ENCODE peak calls at places on chromosomes 5 and 9, in ten cellular contexts. One of them, this sample, is unnamed.

GRCh38 chr5:180360078-180360957 is 7.2 kb upstream of the GFPT2 start:
- DNase-seq in NCI-H1092: no peak
- DNase-seq in H54: no peak
- DNase-seq in skeletal muscle cell: no peak
- DNase-seq in stimulated activated CD8-positive, alpha-beta memory T cell treated with anti-CD3 and anti-CD28 coated beads, Interleukin-4, amount 100 ng/mL, for 24 hours: no peak
- DNase-seq in prostate gland: no peak
- DNase-seq in K562: no peak
- DNase-seq in stimulated activated CD4-positive, alpha-beta T cell treated with anti-CD3 and anti-CD28 coated beads, Interleukin-4, amount 100 ng/mL, for 24 hours: no peak
- DNase-seq in Right ventricle myocardium superior: peak
- DNase-seq in aorta: no peak
- DNase-seq in this sample: no peak

GRCh38 chr5:125228358-125228757 is 481.9 kb upstream of the ZNF608 start:
- DNase-seq in aorta: no peak
- DNase-seq in NCI-H1092: no peak
- DNase-seq in skeletal muscle cell: no peak
- DNase-seq in Right ventricle myocardium superior: no peak
- DNase-seq in stimulated activated CD4-positive, alpha-beta T cell treated with anti-CD3 and anti-CD28 coated beads, Interleukin-4, amount 100 ng/mL, for 24 hours: no peak
- DNase-seq in K562: no peak
- DNase-seq in prostate gland: no peak
- DNase-seq in H54: no peak
- DNase-seq in stimulated activated CD8-positive, alpha-beta memory T cell treated with anti-CD3 and anti-CD28 coated beads, Interleukin-4, amount 100 ng/mL, for 24 hours: no peak
- DNase-seq in this sample: no peak

GRCh38 chr9:70502690-70503089 is 88.2 kb upstream of the KLF9 start:
- DNase-seq in prostate gland: no peak
- DNase-seq in NCI-H1092: no peak
- DNase-seq in K562: no peak
- DNase-seq in H54: no peak
- DNase-seq in aorta: no peak
- DNase-seq in skeletal muscle cell: no peak
- DNase-seq in Right ventricle myocardium superior: no peak
- DNase-seq in stimulated activated CD4-positive, alpha-beta T cell treated with anti-CD3 and anti-CD28 coated beads, Interleukin-4, amount 100 ng/mL, for 24 hours: no peak
- DNase-seq in stimulated activated CD8-positive, alpha-beta memory T cell treated with anti-CD3 and anti-CD28 coated beads, Interleukin-4, amount 100 ng/mL, for 24 hours: no peak
- DNase-seq in this sample: no peak

GRCh38 chr5:77645158-77645994 is 6.9 kb upstream of the OTP start:
- DNase-seq in skeletal muscle cell: no peak
- DNase-seq in prostate gland: no peak
- DNase-seq in stimulated activated CD8-positive, alpha-beta memory T cell treated with anti-CD3 and anti-CD28 coated beads, Interleukin-4, amount 100 ng/mL, for 24 hours: peak
- DNase-seq in Right ventricle myocardium superior: no peak
- DNase-seq in NCI-H1092: no peak
- DNase-seq in H54: no peak
- DNase-seq in K562: peak
- DNase-seq in stimulated activated CD4-positive, alpha-beta T cell treated with anti-CD3 and anti-CD28 coated beads, Interleukin-4, amount 100 ng/mL, for 24 hours: peak
- DNase-seq in aorta: no peak
- DNase-seq in this sample: no peak

GRCh38 chr9:96087669-96088299 is 212.3 kb downstream of the ERCC6L2 start:
- DNase-seq in aorta: no peak
- DNase-seq in Right ventricle myocardium superior: no peak
- DNase-seq in H54: no peak
- DNase-seq in prostate gland: no peak
- DNase-seq in NCI-H1092: no peak
- DNase-seq in stimulated activated CD4-positive, alpha-beta T cell treated with anti-CD3 and anti-CD28 coated beads, Interleukin-4, amount 100 ng/mL, for 24 hours: no peak
- DNase-seq in skeletal muscle cell: no peak
- DNase-seq in K562: no peak
- DNase-seq in stimulated activated CD8-positive, alpha-beta memory T cell treated with anti-CD3 and anti-CD28 coated beads, Interleukin-4, amount 100 ng/mL, for 24 hours: no peak
- DNase-seq in this sample: peak

GRCh38 chr9:128555180-128555721 is 2.9 kb downstream of the SPTAN1 start:
- DNase-seq in aorta: no peak
- DNase-seq in Right ventricle myocardium superior: no peak
- DNase-seq in stimulated activated CD4-positive, alpha-beta T cell treated with anti-CD3 and anti-CD28 coated beads, Interleukin-4, amount 100 ng/mL, for 24 hours: no peak
- DNase-seq in stimulated activated CD8-positive, alpha-beta memory T cell treated with anti-CD3 and anti-CD28 coated beads, Interleukin-4, amount 100 ng/mL, for 24 hours: no peak
- DNase-seq in K562: peak
- DNase-seq in skeletal muscle cell: no peak
- DNase-seq in H54: peak
- DNase-seq in prostate gland: no peak
- DNase-seq in NCI-H1092: no peak
- DNase-seq in this sample: no peak

GRCh38 chr5:168467755-168468280 is 18.5 kb upstream of the RARS1 start:
- DNase-seq in NCI-H1092: peak
- DNase-seq in skeletal muscle cell: no peak
- DNase-seq in stimulated activated CD4-positive, alpha-beta T cell treated with anti-CD3 and anti-CD28 coated beads, Interleukin-4, amount 100 ng/mL, for 24 hours: no peak
- DNase-seq in prostate gland: no peak
- DNase-seq in Right ventricle myocardium superior: no peak
- DNase-seq in stimulated activated CD8-positive, alpha-beta memory T cell treated with anti-CD3 and anti-CD28 coated beads, Interleukin-4, amount 100 ng/mL, for 24 hours: no peak
- DNase-seq in H54: no peak
- DNase-seq in K562: no peak
- DNase-seq in aorta: no peak
- DNase-seq in this sample: no peak

GRCh38 chr9:83708515-83709158 is 879 bp upstream of the UBQLN1 start:
- DNase-seq in K562: peak
- DNase-seq in NCI-H1092: peak
- DNase-seq in stimulated activated CD4-positive, alpha-beta T cell treated with anti-CD3 and anti-CD28 coated beads, Interleukin-4, amount 100 ng/mL, for 24 hours: peak
- DNase-seq in aorta: peak
- DNase-seq in prostate gland: peak
- DNase-seq in stimulated activated CD8-positive, alpha-beta memory T cell treated with anti-CD3 and anti-CD28 coated beads, Interleukin-4, amount 100 ng/mL, for 24 hours: peak
- DNase-seq in Right ventricle myocardium superior: peak
- DNase-seq in H54: no peak
- DNase-seq in skeletal muscle cell: peak
- DNase-seq in this sample: no peak